ENCODE peak calls at places on chromosomes 11 and 22, in four cellular contexts. I is SHP77, B is A549, Q is HFFc6. D is an unnamed sample.

GRCh38 chr11:36041988-36042606 is 98.2 kb downstream of the LDLRAD3 start:
- DNase-seq in I (no peak), B (peak; percentile 8), Q (peak; percentile 24), D (no peak)

GRCh38 chr11:121478895-121479281 is 26.1 kb upstream of the SORL1-AS1 start:
- DNase-seq in I (no peak), B (no peak), Q (no peak), D (no peak)

GRCh38 chr22:36197601-36198146 is 3.9 kb downstream of the APOL4 start:
- DNase-seq in I (no peak), B (no peak), Q (no peak), D (no peak)

GRCh38 chr22:25563757-25564319 is 637 bp upstream of the GRK3 start:
- DNase-seq in I (no peak), B (no peak), Q (no peak), D (no peak)

GRCh38 chr11:65717906-65718305 is 2.7 kb downstream of the RNASEH2C start:
- DNase-seq in I (no peak), B (no peak), Q (no peak), D (no peak)

GRCh38 chr11:130819561-130819960 is 96.7 kb downstream of the SNX19 start:
- DNase-seq in I (no peak), B (no peak), Q (no peak), D (no peak)

GRCh38 chr22:39135092-39135896 is 17.2 kb downstream of the CBX7 start:
- DNase-seq in I (peak; percentile 43), B (peak; percentile 49), Q (peak; percentile 28), D (peak; percentile 5)

GRCh38 chr11:69909561-69910518 is 90.6 kb upstream of the FGF3 start:
- DNase-seq in I (peak; percentile 28), B (no peak), Q (no peak), D (no peak)

GRCh38 chr11:75352417-75353206 is 1.2 kb upstream of the ARRB1 start:
- DNase-seq in I (no peak), B (no peak), Q (no peak), D (no peak)

GRCh38 chr11:47916361-47916841 is 64.0 kb upstream of the PTPRJ start:
- DNase-seq in I (no peak), B (no peak), Q (no peak), D (no peak)

GRCh38 chr22:42856179-42856864 is 751 bp downstream of the ARFGAP3 start:
- DNase-seq in I (peak; percentile 58), B (no peak), Q (no peak), D (no peak)

GRCh38 chr11:134063096-134063495 is 5.8 kb upstream of the JAM3 start:
- DNase-seq in I (no peak), B (no peak), Q (no peak), D (no peak)

D was measured in NCI-H1092.